ENCODE peak calls at places on chromosomes 5 and 9, in seven cellular contexts. M is HCT116, D is K562, R is SK-N-SH, B is HepG2, K is GM12878, S is H1. L is an unnamed sample.

GRCh38 chr9:121997791-121998190 is 95.3 kb downstream of the TTLL11 start:
- DNase-seq in M (no peak), D (no peak), R (no peak), B (no peak), K (no peak), S (no peak), L (no peak)

GRCh38 chr9:77997611-77998349 is 33.8 kb downstream of the GNAQ start:
- DNase-seq in M (no peak), D (no peak), R (peak; percentile 77), B (no peak), K (no peak), S (no peak), L (no peak)

GRCh38 chr9:76472925-76473324 is 13.9 kb downstream of the GCNT1 start:
- DNase-seq in M (no peak), D (no peak), R (no peak), B (no peak), K (no peak), S (no peak), L (no peak)

GRCh38 chr5:75363111-75363510 is 26.1 kb downstream of the HMGCR start:
- DNase-seq in M (no peak), D (no peak), R (no peak), B (no peak), K (no peak), S (no peak), L (no peak)

GRCh38 chr9:33468797-33469621 is 4.7 kb downstream of the NOL6 start:
- DNase-seq in M (no peak), D (no peak), R (no peak), B (no peak), K (no peak), S (no peak), L (no peak)

GRCh38 chr5:64505769-64506566 is at the start of gene RGS7BP:
- DNase-seq in M (no peak), D (no peak), R (peak; percentile 38), B (no peak), K (no peak), S (peak; percentile 78), L (peak; percentile 57)

GRCh38 chr9:137139468-137140150 is 655 bp downstream of the GRIN1 start:
- DNase-seq in M (no peak), D (no peak), R (no peak), B (no peak), K (no peak), S (no peak), L (no peak)

GRCh38 chr9:20726144-20726543 is 42.1 kb downstream of the FOCAD start:
- DNase-seq in M (no peak), D (no peak), R (no peak), B (no peak), K (no peak), S (no peak), L (no peak)

GRCh38 chr5:134398609-134399155 is 13.0 kb downstream of the CDKN2AIPNL start:
- DNase-seq in M (no peak), D (no peak), R (no peak), B (no peak), K (no peak), S (no peak), L (no peak)

GRCh38 chr5:145827275-145827674 is 7.9 kb downstream of the PRELID2 start:
- DNase-seq in M (no peak), D (peak; percentile 50), R (no peak), B (no peak), K (no peak), S (no peak), L (no peak)

GRCh38 chr5:93800988-93801811 is 59.8 kb upstream of the POU5F2 start:
- DNase-seq in M (peak; percentile 66), D (no peak), R (peak; percentile 26), B (peak; percentile 45), K (peak; percentile 2), S (no peak), L (no peak)

GRCh38 chr9:75168270-75169185 is 80.2 kb downstream of the OSTF1 start:
- DNase-seq in M (no peak), D (no peak), R (no peak), B (no peak), K (no peak), S (no peak), L (no peak)

GRCh38 chr5:68252678-68253520 is 37.3 kb downstream of the PIK3R1 start:
- DNase-seq in M (peak; percentile 46), D (peak; percentile 10), R (peak; percentile 67), B (peak; percentile 63), K (no peak), S (peak; percentile 58), L (peak; percentile 76)

GRCh38 chr5:179387151-179388110 is 42.2 kb upstream of the ADAMTS2 start:
- DNase-seq in M (no peak), D (no peak), R (no peak), B (no peak), K (no peak), S (peak; percentile 27), L (no peak)

GRCh38 chr9:92432350-92432749 is 8.1 kb upstream of the OMD start:
- DNase-seq in M (no peak), D (no peak), R (no peak), B (no peak), K (no peak), S (no peak), L (no peak)

GRCh38 chr9:111118256-111118950 is 80.1 kb upstream of the LPAR1 start:
- DNase-seq in M (no peak), D (no peak), R (no peak), B (no peak), K (no peak), S (no peak), L (no peak)

GRCh38 chr5:108905818-108906217 is 158.1 kb downstream of the FER start:
- DNase-seq in M (no peak), D (no peak), R (no peak), B (no peak), K (no peak), S (no peak), L (no peak)

GRCh38 chr9:137095664-137096517 is 9.1 kb downstream of the MAN1B1 start:
- DNase-seq in M (no peak), D (peak; percentile 44), R (peak; percentile 59), B (no peak), K (peak; percentile 61), S (no peak), L (no peak)

GRCh38 chr5:151222769-151223446 is 984 bp downstream of the CCDC69 start:
- DNase-seq in M (no peak), D (peak; percentile 44), R (no peak), B (no peak), K (no peak), S (peak; percentile 60), L (no peak)

GRCh38 chr5:126516133-126516532 is 78.9 kb downstream of the ALDH7A1 start:
- DNase-seq in M (no peak), D (no peak), R (peak; percentile 66), B (no peak), K (no peak), S (no peak), L (no peak)

GRCh38 chr5:159727167-159727566 is 189.1 kb upstream of the ADRA1B start:
- DNase-seq in M (no peak), D (no peak), R (no peak), B (no peak), K (no peak), S (no peak), L (no peak)

GRCh38 chr9:277595-278330 is 63.1 kb downstream of the DOCK8 start:
- DNase-seq in M (no peak), D (no peak), R (no peak), B (no peak), K (no peak), S (no peak), L (no peak)

GRCh38 chr9:36797471-36798220 is 225.0 kb downstream of the MELK start:
- DNase-seq in M (no peak), D (no peak), R (no peak), B (no peak), K (no peak), S (no peak), L (no peak)

GRCh38 chr9:126504086-126504976 is 109.4 kb upstream of the LMX1B start:
- DNase-seq in M (no peak), D (no peak), R (no peak), B (no peak), K (no peak), S (no peak), L (no peak)

GRCh38 chr5:149942199-149942598 is 2.4 kb downstream of the PDE6A start:
- DNase-seq in M (no peak), D (no peak), R (no peak), B (no peak), K (no peak), S (no peak), L (no peak)

DNA sequence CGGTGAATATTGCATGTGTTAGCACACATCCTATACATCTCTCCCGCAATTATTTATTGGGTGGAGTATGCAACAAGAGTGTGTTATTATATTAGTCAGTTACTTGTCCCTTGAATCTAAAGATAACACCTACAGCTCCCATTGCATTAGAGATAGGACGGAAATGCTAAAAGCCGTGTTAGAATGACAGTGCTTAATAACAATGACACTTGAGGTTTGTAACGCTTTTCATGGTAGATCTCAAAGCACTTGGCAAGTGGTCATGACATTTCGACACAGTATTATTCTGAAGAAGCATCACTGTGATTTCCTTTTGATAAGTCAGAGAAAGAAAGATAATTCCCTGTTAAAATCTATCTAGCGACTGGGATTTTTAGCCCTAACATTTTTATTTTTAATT is 33.4 kb upstream of the TRIO start:
- DNase-seq in M (no peak), D (no peak), R (no peak), B (no peak), K (no peak), S (no peak), L (no peak)
- TF ChIP-seq JUND in M (no peak), D (no peak), R (no peak), B (no peak), K (no peak), S (no peak), L (no peak)

GRCh38 chr9:123696476-123696875 is 233.4 kb downstream of the DENND1A start:
- DNase-seq in M (no peak), D (no peak), R (no peak), B (no peak), K (no peak), S (no peak), L (no peak)
- TF ChIP-seq JUND in M (no peak), D (no peak), R (no peak), B (no peak), K (no peak), S (no peak), L (no peak)

GRCh38 chr9:105656131-105656921 is 5.9 kb upstream of the TAL2 start:
- DNase-seq in M (no peak), D (peak; percentile 79), R (peak; percentile 86), B (no peak), K (no peak), S (peak; percentile 68), L (no peak)
- TF ChIP-seq JUND in M (no peak), D (no peak), R (no peak), B (no peak), K (no peak), S (no peak), L (no peak)

DNA sequence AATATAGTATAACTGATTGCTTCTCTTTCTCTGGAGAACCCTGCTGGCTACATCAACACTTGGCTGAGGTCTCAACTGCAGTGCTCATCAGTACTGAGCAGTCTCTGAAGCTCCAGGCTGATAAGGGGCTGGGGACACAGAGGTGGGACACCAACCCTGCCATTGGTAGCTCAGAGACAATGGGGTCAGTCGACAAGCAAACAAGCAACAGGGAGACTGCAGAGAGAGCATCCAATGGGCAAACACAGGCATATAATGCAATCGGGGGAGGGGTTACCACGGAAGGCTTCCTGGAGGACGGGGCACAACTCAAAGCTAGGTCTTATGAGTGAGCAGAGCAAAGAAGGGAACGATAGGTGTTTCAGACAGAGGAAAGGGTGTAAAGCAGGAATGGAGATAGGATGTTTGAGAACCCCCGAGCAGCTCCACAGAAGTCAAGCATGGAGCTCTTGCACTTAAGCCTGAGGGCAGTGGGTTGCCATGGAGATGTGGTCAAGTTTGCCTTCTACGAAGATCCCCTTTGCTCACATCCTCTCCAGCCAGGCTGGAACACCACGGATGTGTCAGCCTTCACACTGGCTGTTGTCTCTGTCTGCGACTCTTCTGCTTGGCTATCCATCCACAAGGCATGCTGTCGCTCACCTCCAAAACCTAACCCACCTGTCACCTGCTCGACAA is 21.5 kb upstream of the AKNA start:
- DNase-seq in M (no peak), D (no peak), R (no peak), B (no peak), K (no peak), S (no peak), L (no peak)
- TF ChIP-seq JUND in M (no peak), D (no peak), R (no peak), B (no peak), K (no peak), S (no peak), L (no peak)